ENCODE peak calls at places on chromosomes 3 and 15, in seven cellular contexts. One of them, this sample, is unnamed. For H3K4me1, the result is how much of the 10 kb centered on the place peaks cover.

GRCh38 chr3:43389388-43390254 is 103.3 kb downstream of the SNRK start:
- DNase-seq in mesenchymal stem cell: peak
- DNase-seq in tibial artery: peak
- DNase-seq in uterus: no peak
- DNase-seq in pancreas: peak
- DNase-seq in GM23248: no peak
- DNase-seq in colonic mucosa: no peak
- DNase-seq in this sample: no peak

GRCh38 chr3:150083653-150084037 is 113.0 kb upstream of the PFN2 start:
- DNase-seq in colonic mucosa: no peak
- DNase-seq in pancreas: no peak
- DNase-seq in tibial artery: no peak
- DNase-seq in GM23248: peak
- DNase-seq in uterus: peak
- DNase-seq in mesenchymal stem cell: peak
- DNase-seq in this sample: no peak

GRCh38 chr15:88649286-88649733 is 10.5 kb downstream of the ISG20 start:
- DNase-seq in tibial artery: no peak
- DNase-seq in colonic mucosa: peak
- DNase-seq in GM23248: peak
- DNase-seq in mesenchymal stem cell: peak
- DNase-seq in pancreas: no peak
- DNase-seq in uterus: no peak
- DNase-seq in this sample: no peak

GRCh38 chr15:70264014-70264492 is 166.3 kb upstream of the TLE3 start:
- DNase-seq in GM23248: peak
- DNase-seq in mesenchymal stem cell: peak
- DNase-seq in uterus: peak
- DNase-seq in tibial artery: no peak
- DNase-seq in pancreas: no peak
- DNase-seq in colonic mucosa: no peak
- DNase-seq in this sample: no peak

GRCh38 chr15:70241561-70242320 is 144.0 kb upstream of the TLE3 start:
- DNase-seq in colonic mucosa: no peak
- DNase-seq in GM23248: no peak
- DNase-seq in uterus: no peak
- DNase-seq in pancreas: no peak
- DNase-seq in mesenchymal stem cell: no peak
- DNase-seq in tibial artery: no peak
- DNase-seq in this sample: no peak

GRCh38 chr3:140447136-140447535 is 230.7 kb upstream of the TRIM42 start:
- DNase-seq in tibial artery: no peak
- DNase-seq in GM23248: no peak
- DNase-seq in colonic mucosa: no peak
- DNase-seq in pancreas: peak
- DNase-seq in uterus: no peak
- DNase-seq in mesenchymal stem cell: no peak
- DNase-seq in this sample: no peak

GRCh38 chr3:154324919-154325318 is 632 bp upstream of the DHX36 start:
- DNase-seq in uterus: no peak
- DNase-seq in colonic mucosa: no peak
- DNase-seq in mesenchymal stem cell: peak
- DNase-seq in GM23248: peak
- DNase-seq in pancreas: no peak
- DNase-seq in tibial artery: no peak
- DNase-seq in this sample: no peak

GRCh38 chr3:120496278-120496975 is 45.6 kb upstream of the FSTL1 start:
- DNase-seq in colonic mucosa: no peak
- DNase-seq in uterus: no peak
- DNase-seq in pancreas: no peak
- DNase-seq in GM23248: peak
- DNase-seq in tibial artery: no peak
- DNase-seq in mesenchymal stem cell: peak
- DNase-seq in this sample: no peak

GRCh38 chr3:189267981-189268613 is 96.3 kb downstream of the TPRG1 start:
- DNase-seq in pancreas: no peak
- DNase-seq in tibial artery: no peak
- DNase-seq in mesenchymal stem cell: peak
- DNase-seq in uterus: no peak
- DNase-seq in colonic mucosa: no peak
- DNase-seq in GM23248: peak
- DNase-seq in this sample: no peak

GRCh38 chr3:167941234-167941995 is 154.3 kb downstream of the GOLIM4 start:
- DNase-seq in GM23248: peak
- DNase-seq in colonic mucosa: peak
- DNase-seq in pancreas: no peak
- DNase-seq in tibial artery: peak
- DNase-seq in uterus: peak
- DNase-seq in mesenchymal stem cell: peak
- DNase-seq in this sample: no peak

GRCh38 chr15:100114100-100114499 is 227.7 kb downstream of the ADAMTS17 start:
- DNase-seq in mesenchymal stem cell: peak
- DNase-seq in tibial artery: peak
- DNase-seq in GM23248: peak
- DNase-seq in pancreas: peak
- DNase-seq in colonic mucosa: no peak
- DNase-seq in uterus: peak
- DNase-seq in this sample: peak

GRCh38 chr3:141830508-141830907 is 45.9 kb upstream of the ATP1B3 start:
- DNase-seq in pancreas: no peak
- DNase-seq in mesenchymal stem cell: no peak
- DNase-seq in colonic mucosa: no peak
- DNase-seq in uterus: no peak
- DNase-seq in tibial artery: no peak
- DNase-seq in GM23248: no peak
- DNase-seq in this sample: no peak

GRCh38 chr15:98649621-98649995 is 1.3 kb downstream of the IGF1R start:
- DNase-seq in colonic mucosa: peak
- DNase-seq in pancreas: no peak
- DNase-seq in GM23248: peak
- DNase-seq in uterus: peak
- DNase-seq in mesenchymal stem cell: peak
- DNase-seq in tibial artery: no peak
- DNase-seq in this sample: peak

GRCh38 chr15:35444557-35445204 is 101.3 kb downstream of the DPH6 start:
- DNase-seq in tibial artery: no peak
- DNase-seq in GM23248: peak
- DNase-seq in uterus: no peak
- DNase-seq in colonic mucosa: no peak
- DNase-seq in pancreas: no peak
- DNase-seq in mesenchymal stem cell: peak
- DNase-seq in this sample: no peak

GRCh38 chr15:44009056-44009455 is 182.3 kb downstream of the WDR76 start:
- DNase-seq in pancreas: no peak
- DNase-seq in colonic mucosa: no peak
- DNase-seq in mesenchymal stem cell: peak
- DNase-seq in uterus: no peak
- DNase-seq in tibial artery: no peak
- DNase-seq in GM23248: peak
- DNase-seq in this sample: no peak

GRCh38 chr3:108334698-108335097 is 38.4 kb downstream of the HHLA2 start:
- DNase-seq in uterus: no peak
- DNase-seq in pancreas: no peak
- DNase-seq in colonic mucosa: no peak
- DNase-seq in mesenchymal stem cell: no peak
- DNase-seq in tibial artery: no peak
- DNase-seq in GM23248: peak
- DNase-seq in this sample: no peak

GRCh38 chr15:40122239-40122638 is 13.6 kb upstream of the BMF start:
- DNase-seq in tibial artery: peak
- DNase-seq in uterus: no peak
- DNase-seq in colonic mucosa: no peak
- DNase-seq in pancreas: no peak
- DNase-seq in GM23248: no peak
- DNase-seq in mesenchymal stem cell: no peak
- DNase-seq in this sample: no peak

GRCh38 chr3:184336484-184337230 is 743 bp upstream of the FAM131A start:
- DNase-seq in uterus: peak
- DNase-seq in mesenchymal stem cell: peak
- DNase-seq in pancreas: no peak
- DNase-seq in tibial artery: peak
- DNase-seq in GM23248: peak
- DNase-seq in colonic mucosa: no peak
- DNase-seq in this sample: no peak

GRCh38 chr3:47370887-47371697 is 9.7 kb upstream of the PTPN23 start:
- DNase-seq in colonic mucosa: peak
- DNase-seq in uterus: no peak
- DNase-seq in mesenchymal stem cell: no peak
- DNase-seq in pancreas: no peak
- DNase-seq in tibial artery: no peak
- DNase-seq in GM23248: peak
- DNase-seq in this sample: no peak

GRCh38 chr15:65410972-65411371 is 11.8 kb downstream of the IGDCC4 start:
- DNase-seq in GM23248: no peak
- DNase-seq in pancreas: no peak
- DNase-seq in uterus: no peak
- DNase-seq in mesenchymal stem cell: no peak
- DNase-seq in tibial artery: no peak
- DNase-seq in colonic mucosa: no peak
- DNase-seq in this sample: no peak
- H3K27ac ChIP-seq in GM23248: no peak
- H3K27ac ChIP-seq in pancreas: no peak
- H3K27ac ChIP-seq in uterus: no peak
- H3K27ac ChIP-seq in mesenchymal stem cell: peak
- H3K27ac ChIP-seq in tibial artery: no peak
- H3K27ac ChIP-seq in colonic mucosa: no peak
- H3K27ac ChIP-seq in this sample: peak

DNA sequence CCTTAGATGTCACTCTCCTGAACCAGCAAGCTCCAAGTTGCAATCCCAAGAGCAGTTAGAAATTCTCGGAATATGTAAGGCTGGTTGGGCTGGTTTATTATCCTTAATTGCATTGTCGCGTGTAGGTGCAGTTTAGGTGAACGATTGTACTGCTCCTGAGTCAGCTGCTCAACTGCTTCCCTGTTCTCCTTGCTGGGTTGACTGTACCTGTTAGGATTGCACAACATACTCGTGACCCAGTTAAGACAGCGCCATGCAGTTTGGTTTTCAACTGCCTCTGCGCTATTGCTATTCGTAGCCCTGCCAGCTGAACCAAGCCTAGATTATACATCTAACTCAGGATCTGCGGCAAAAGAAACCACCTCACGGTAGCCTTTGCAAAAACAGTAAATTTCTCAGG is 41.0 kb downstream of the BCL2L10 start:
- DNase-seq in colonic mucosa: peak
- DNase-seq in tibial artery: no peak
- DNase-seq in pancreas: peak
- DNase-seq in mesenchymal stem cell: no peak
- DNase-seq in uterus: no peak
- DNase-seq in GM23248: no peak
- DNase-seq in this sample: no peak
- H3K4me1 ChIP-seq in colonic mucosa: under half
- H3K4me1 ChIP-seq in tibial artery: under half
- H3K4me1 ChIP-seq in pancreas: under half
- H3K4me1 ChIP-seq in mesenchymal stem cell: under half
- H3K4me1 ChIP-seq in uterus: under half
- H3K4me1 ChIP-seq in GM23248: under half
- H3K4me1 ChIP-seq in this sample: under half

GRCh38 chr3:12954891-12955650 is 113.7 kb upstream of the RPL32 start:
- DNase-seq in colonic mucosa: peak
- DNase-seq in pancreas: peak
- DNase-seq in uterus: peak
- DNase-seq in mesenchymal stem cell: peak
- DNase-seq in GM23248: peak
- DNase-seq in tibial artery: peak
- DNase-seq in this sample: peak

GRCh38 chr3:12957824-12958792 is 115.1 kb downstream of the IQSEC1 start:
- DNase-seq in uterus: no peak
- DNase-seq in pancreas: no peak
- DNase-seq in colonic mucosa: no peak
- DNase-seq in tibial artery: no peak
- DNase-seq in mesenchymal stem cell: no peak
- DNase-seq in GM23248: no peak
- DNase-seq in this sample: no peak

GRCh38 chr3:12955651-12956315 is 114.4 kb upstream of the RPL32 start:
- DNase-seq in tibial artery: no peak
- DNase-seq in GM23248: no peak
- DNase-seq in pancreas: no peak
- DNase-seq in colonic mucosa: no peak
- DNase-seq in uterus: no peak
- DNase-seq in mesenchymal stem cell: no peak
- DNase-seq in this sample: no peak

GRCh38 chr3:12957334-12957733 is 115.9 kb downstream of the IQSEC1 start:
- DNase-seq in mesenchymal stem cell: no peak
- DNase-seq in uterus: no peak
- DNase-seq in tibial artery: no peak
- DNase-seq in colonic mucosa: no peak
- DNase-seq in pancreas: no peak
- DNase-seq in GM23248: no peak
- DNase-seq in this sample: no peak

DNA sequence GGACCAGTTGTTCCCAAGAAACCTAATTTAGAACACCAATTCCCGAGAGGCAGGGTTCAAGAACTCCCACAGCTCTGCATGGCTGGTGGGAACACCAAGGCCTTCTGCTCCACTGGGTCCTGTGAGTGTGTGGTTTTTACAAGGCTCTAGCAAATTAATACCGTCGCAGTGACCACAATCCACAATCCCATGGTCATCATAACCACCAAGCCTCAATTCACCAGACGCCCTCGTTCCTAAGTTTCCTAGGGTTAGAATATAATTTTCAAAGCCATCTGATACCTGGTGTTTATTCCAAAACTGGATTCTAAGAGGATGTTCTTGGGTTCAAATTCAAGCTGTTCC is 114.9 kb upstream of the RPL32 start:
- DNase-seq in tibial artery: no peak
- DNase-seq in pancreas: no peak
- DNase-seq in mesenchymal stem cell: no peak
- DNase-seq in uterus: no peak
- DNase-seq in GM23248: no peak
- DNase-seq in colonic mucosa: no peak
- DNase-seq in this sample: no peak
- H3K27ac ChIP-seq in tibial artery: peak
- H3K27ac ChIP-seq in pancreas: no peak
- H3K27ac ChIP-seq in mesenchymal stem cell: no peak
- H3K27ac ChIP-seq in uterus: peak
- H3K27ac ChIP-seq in GM23248: no peak
- H3K27ac ChIP-seq in colonic mucosa: no peak
- H3K27ac ChIP-seq in this sample: peak

GRCh38 chr15:59791646-59792208 is 102.6 kb upstream of the BNIP2 start:
- DNase-seq in colonic mucosa: no peak
- DNase-seq in pancreas: no peak
- DNase-seq in tibial artery: no peak
- DNase-seq in mesenchymal stem cell: no peak
- DNase-seq in GM23248: no peak
- DNase-seq in uterus: no peak
- DNase-seq in this sample: no peak

GRCh38 chr15:59791079-59791478 is 102.0 kb upstream of the BNIP2 start:
- DNase-seq in tibial artery: no peak
- DNase-seq in GM23248: no peak
- DNase-seq in uterus: no peak
- DNase-seq in pancreas: no peak
- DNase-seq in mesenchymal stem cell: no peak
- DNase-seq in colonic mucosa: no peak
- DNase-seq in this sample: no peak

GRCh38 chr15:59794229-59794886 is 105.2 kb upstream of the BNIP2 start:
- DNase-seq in mesenchymal stem cell: no peak
- DNase-seq in pancreas: no peak
- DNase-seq in GM23248: no peak
- DNase-seq in tibial artery: no peak
- DNase-seq in colonic mucosa: no peak
- DNase-seq in uterus: no peak
- DNase-seq in this sample: no peak

GRCh38 chr15:59797756-59798604 is 108.9 kb upstream of the BNIP2 start:
- DNase-seq in tibial artery: no peak
- DNase-seq in mesenchymal stem cell: no peak
- DNase-seq in GM23248: no peak
- DNase-seq in uterus: no peak
- DNase-seq in colonic mucosa: no peak
- DNase-seq in pancreas: no peak
- DNase-seq in this sample: no peak

GRCh38 chr15:59792359-59792758 is 103.2 kb upstream of the BNIP2 start:
- DNase-seq in tibial artery: no peak
- DNase-seq in GM23248: no peak
- DNase-seq in colonic mucosa: no peak
- DNase-seq in pancreas: no peak
- DNase-seq in uterus: no peak
- DNase-seq in mesenchymal stem cell: no peak
- DNase-seq in this sample: no peak
- H3K4me1 ChIP-seq in tibial artery: under half
- H3K4me1 ChIP-seq in GM23248: under half
- H3K4me1 ChIP-seq in colonic mucosa: under half
- H3K4me1 ChIP-seq in pancreas: under half
- H3K4me1 ChIP-seq in uterus: under half
- H3K4me1 ChIP-seq in mesenchymal stem cell: under half
- H3K4me1 ChIP-seq in this sample: under half